ENCODE peak calls at places on chromosome 13, in ten cellular contexts. E, I, T, S, N, U, A, G, K and D are unnamed samples.

GRCh38 chr13:91468301-91468700 is 69.9 kb downstream of the GPC5 start:
- DNase-seq in N (no peak), E (no peak), G (no peak), S (no peak), I (peak), U (peak), K (no peak), T (no peak), A (no peak), D (peak)

GRCh38 chr13:29702912-29703351 is 107.4 kb upstream of the SLC7A1 start:
- DNase-seq in E (no peak), T (peak), N (no peak), U (peak), I (peak), S (no peak), K (peak), A (no peak), G (no peak), D (no peak)

GRCh38 chr13:90105276-90105675 is 1242.2 kb upstream of the MIR17HG start:
- DNase-seq in E (no peak), S (no peak), T (no peak), G (peak), A (no peak), U (peak), K (peak), I (peak), N (no peak), D (peak)

GRCh38 chr13:103430368-103430767 is 364.2 kb upstream of the SLC10A2 start:
- DNase-seq in K (no peak), A (no peak), S (peak), G (no peak), N (no peak), E (no peak), T (no peak), I (no peak), U (no peak), D (no peak)

GRCh38 chr13:21330126-21330861 is 128.8 kb downstream of the ZDHHC20 start:
- DNase-seq in K (no peak), N (no peak), U (no peak), E (no peak), S (no peak), G (no peak), I (peak), A (no peak), T (no peak), D (no peak)

GRCh38 chr13:37617162-37617561 is 18.6 kb upstream of the POSTN start:
- DNase-seq in S (no peak), U (peak), E (no peak), A (no peak), K (peak), G (no peak), N (no peak), T (no peak), I (peak), D (peak)

GRCh38 chr13:26508885-26509284 is 48.6 kb upstream of the WASF3 start:
- DNase-seq in U (peak), K (peak), T (no peak), I (peak), E (no peak), S (no peak), A (no peak), N (no peak), G (peak), D (no peak)

GRCh38 chr13:21584973-21585592 is 18.9 kb downstream of the MICU2 start:
- DNase-seq in E (no peak), U (no peak), T (no peak), N (no peak), G (no peak), K (no peak), I (no peak), A (no peak), S (no peak), D (no peak)

GRCh38 chr13:23629566-23630272 is 59.5 kb downstream of the TNFRSF19 start:
- DNase-seq in N (no peak), T (no peak), I (no peak), G (no peak), A (no peak), E (no peak), S (no peak), U (no peak), K (no peak), D (no peak)

GRCh38 chr13:33194820-33195692 is 90.5 kb downstream of the STARD13 start:
- DNase-seq in T (peak), K (peak), S (peak), U (no peak), E (no peak), A (no peak), G (peak), N (no peak), I (peak), D (peak)

GRCh38 chr13:76723551-76724232 is 162.5 kb downstream of the KCTD12 start:
- DNase-seq in U (peak), T (no peak), I (peak), E (no peak), S (no peak), G (no peak), A (no peak), K (peak), N (no peak), D (peak)

GRCh38 chr13:77584111-77584510 is 48.6 kb downstream of the SCEL start:
- DNase-seq in K (no peak), A (no peak), N (no peak), U (peak), E (peak), I (no peak), G (no peak), S (no peak), T (no peak), D (peak)

GRCh38 chr13:102839462-102839861 is 6.4 kb upstream of the ERCC5 start:
- DNase-seq in U (no peak), K (peak), I (no peak), E (no peak), T (no peak), N (no peak), A (no peak), G (no peak), S (no peak), D (peak)

GRCh38 chr13:35475131-35475959 is 1.1 kb downstream of the MAB21L1 start:
- DNase-seq in N (no peak), G (peak), I (peak), T (peak), K (peak), S (no peak), U (peak), E (no peak), A (peak), D (peak)

GRCh38 chr13:94656766-94657165 is 55.1 kb downstream of the GPR180 start:
- DNase-seq in N (no peak), I (peak), S (no peak), U (peak), G (peak), T (no peak), E (no peak), K (peak), A (no peak), D (peak)

GRCh38 chr13:49399801-49400472 is 43.9 kb downstream of the CAB39L start:
- DNase-seq in E (no peak), I (no peak), T (no peak), N (no peak), U (peak), K (no peak), A (no peak), S (peak), G (peak), D (no peak)

GRCh38 chr13:27599845-27600553 is 20.3 kb downstream of the LNX2 start:
- DNase-seq in I (peak), K (peak), S (peak), A (no peak), E (no peak), U (peak), G (peak), T (no peak), N (no peak), D (peak)

GRCh38 chr13:98111168-98112098 is 31.5 kb upstream of the FARP1 start:
- DNase-seq in K (no peak), E (no peak), U (no peak), G (peak), N (no peak), S (no peak), A (no peak), T (no peak), I (no peak), D (no peak)

GRCh38 chr13:94480672-94481145 is 1.2 kb upstream of the DCT start:
- DNase-seq in K (peak), A (no peak), U (peak), I (no peak), S (no peak), N (no peak), G (no peak), E (no peak), T (no peak), D (peak)

GRCh38 chr13:61277877-61278276 is 137.8 kb downstream of the PCDH20 start:
- DNase-seq in S (no peak), A (no peak), G (no peak), I (no peak), N (no peak), E (no peak), U (no peak), T (no peak), K (no peak), D (peak)

GRCh38 chr13:76848596-76848995 is 37.6 kb downstream of the KCTD12 start:
- DNase-seq in E (no peak), S (no peak), A (no peak), G (no peak), K (peak), U (no peak), T (no peak), N (no peak), I (no peak), D (no peak)

GRCh38 chr13:38386421-38386820 is 36.8 kb downstream of the UFM1 start:
- DNase-seq in I (no peak), U (peak), T (no peak), S (no peak), A (no peak), G (no peak), N (no peak), K (peak), E (no peak), D (no peak)

GRCh38 chr13:39616087-39616694 is 13.2 kb upstream of the LHFPL6 start:
- DNase-seq in K (peak), N (no peak), G (peak), E (no peak), I (peak), T (peak), U (peak), S (peak), A (peak), D (peak)